ENCODE peak calls at places on chromosome 7, in ten cellular contexts. G, A, J, X, T, C, Z, L, D and F are unnamed samples.

GRCh38 chr7:107201795-107202450 is 33.1 kb downstream of the HBP1 start:
- DNase-seq in J (peak), C (peak), D (no peak), T (no peak), X (peak), L (peak), Z (peak), G (peak), A (peak), F (peak)

GRCh38 chr7:86978804-86979506 is 80.5 kb downstream of the ELAPOR2 start:
- DNase-seq in A (no peak), J (no peak), T (no peak), X (no peak), Z (no peak), L (no peak), G (no peak), D (no peak), C (peak), F (peak)

GRCh38 chr7:47582748-47583740 is 1.1 kb upstream of the TNS3 start:
- DNase-seq in A (no peak), J (no peak), Z (no peak), T (peak), X (no peak), L (no peak), G (no peak), D (no peak), C (no peak), F (no peak)

GRCh38 chr7:35707422-35707821 is 12.5 kb upstream of the HERPUD2 start:
- DNase-seq in L (no peak), Z (no peak), G (no peak), J (no peak), T (no peak), X (no peak), A (no peak), D (no peak), C (no peak), F (no peak)

GRCh38 chr7:106640368-106641141 is 20.4 kb downstream of the CCDC71L start:
- DNase-seq in T (no peak), L (no peak), Z (peak), X (no peak), J (no peak), D (no peak), G (no peak), A (no peak), C (no peak), F (no peak)

GRCh38 chr7:19747740-19748339 is 25.6 kb downstream of the TMEM196 start:
- DNase-seq in G (no peak), C (peak), J (no peak), Z (peak), D (no peak), L (no peak), T (no peak), X (peak), A (no peak), F (no peak)

GRCh38 chr7:98603010-98603777 is 13.9 kb upstream of the NPTX2 start:
- DNase-seq in T (no peak), C (no peak), X (no peak), J (no peak), L (no peak), D (no peak), A (no peak), Z (no peak), G (no peak), F (no peak)

GRCh38 chr7:54331311-54331710 is 210.9 kb upstream of the VSTM2A start:
- DNase-seq in D (no peak), J (no peak), C (no peak), X (no peak), G (no peak), T (no peak), L (no peak), A (no peak), Z (no peak), F (no peak)

GRCh38 chr7:144907577-144907976 is 71.7 kb upstream of the TPK1 start:
- DNase-seq in L (no peak), G (no peak), J (no peak), Z (no peak), A (no peak), X (no peak), D (no peak), C (peak), T (no peak), F (no peak)

GRCh38 chr7:131231381-131232220 is 96.1 kb upstream of the MKLN1 start:
- DNase-seq in X (no peak), G (no peak), A (peak), T (peak), J (peak), Z (peak), D (peak), C (peak), L (peak), F (peak)

GRCh38 chr7:106597014-106597413 is 63.9 kb downstream of the CCDC71L start:
- DNase-seq in L (no peak), D (no peak), G (no peak), Z (no peak), T (no peak), A (no peak), C (no peak), X (no peak), J (no peak), F (no peak)

GRCh38 chr7:126222782-126223181 is 1030.0 kb downstream of the GRM8 start:
- DNase-seq in L (no peak), G (no peak), J (no peak), X (no peak), D (no peak), Z (no peak), T (no peak), C (peak), A (no peak), F (no peak)

GRCh38 chr7:129825005-129825553 is 127.7 kb downstream of the UBE2H start:
- DNase-seq in D (no peak), G (peak), X (peak), C (peak), L (no peak), J (peak), T (peak), A (peak), Z (peak), F (peak)
- TF ChIP-seq CTCF in D (peak), G (no peak), X (no peak), C (peak), L (no peak), J (no peak), T (peak), A (no peak), Z (peak), F (no peak)

DNA sequence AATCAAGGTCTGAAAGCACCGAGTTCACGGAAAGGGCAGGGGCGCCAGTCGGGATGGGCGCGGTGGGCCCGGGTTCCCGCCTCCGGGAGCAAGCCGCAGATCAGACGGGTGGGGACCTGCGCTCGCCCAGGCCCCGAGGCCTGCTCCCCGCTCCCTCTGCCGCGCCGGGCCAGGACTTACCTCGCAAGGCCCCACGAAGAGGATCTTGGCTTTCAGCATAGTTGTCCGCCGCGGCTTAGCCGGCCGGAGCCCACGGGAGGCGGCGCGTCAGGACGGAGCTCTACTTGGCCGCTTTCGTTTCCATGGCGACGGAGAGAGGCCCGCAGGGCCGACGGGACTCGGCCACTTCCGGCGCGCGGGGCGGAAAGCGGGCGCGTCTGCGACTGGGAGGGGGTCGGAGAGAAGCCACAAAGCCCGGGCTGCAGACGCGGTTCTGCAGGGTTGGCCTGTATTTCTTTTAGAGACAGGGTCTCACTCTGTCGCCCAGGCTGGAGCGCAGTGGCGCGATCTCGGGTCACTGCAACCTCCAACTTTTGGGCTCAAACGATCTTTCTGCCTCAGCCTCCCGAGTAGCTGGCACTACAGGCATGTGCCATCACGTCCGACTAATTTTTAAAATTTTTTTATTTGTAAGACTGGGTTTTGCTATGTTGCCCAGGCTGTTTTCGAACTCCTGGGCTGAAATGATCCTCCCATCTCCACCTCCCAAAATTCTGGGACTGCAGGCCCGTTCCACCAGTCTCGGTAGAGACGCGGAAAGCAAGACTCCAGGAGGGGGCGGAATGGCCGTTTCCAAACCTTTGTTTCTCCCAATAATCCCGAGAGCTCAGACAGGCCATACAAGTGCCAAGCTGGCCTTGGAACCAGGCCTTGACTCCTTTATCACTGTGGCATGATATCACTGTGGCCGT is at the start of gene IFT22:
- DNase-seq in Z (peak), J (peak), X (peak), C (peak), T (peak), L (peak), G (peak), A (peak), D (peak), F (peak)
- TF ChIP-seq CTCF in Z (peak), J (no peak), X (no peak), C (no peak), T (no peak), L (peak), G (no peak), A (peak), D (no peak), F (no peak)

DNA sequence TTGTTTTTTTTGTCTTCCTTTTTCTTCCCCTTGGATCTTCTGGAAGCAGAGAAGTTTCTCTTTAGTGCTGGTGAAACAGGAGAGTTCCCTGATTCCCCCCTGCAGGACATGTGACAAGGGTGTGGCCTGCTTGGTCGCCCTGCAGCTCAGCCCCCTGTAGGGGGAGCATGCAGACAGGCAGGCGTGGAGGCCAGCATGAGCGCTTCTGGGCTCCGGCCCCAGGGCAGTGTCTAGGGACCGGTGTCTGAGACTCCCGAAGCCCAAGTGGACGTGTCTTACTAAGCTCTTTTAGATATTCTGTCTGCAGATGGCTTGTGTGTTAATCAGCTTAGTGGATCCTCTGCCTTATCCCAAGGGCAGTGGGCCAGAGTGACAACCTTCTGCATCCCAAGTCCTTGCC is 26.1 kb downstream of the PRSS58 start:
- DNase-seq in A (no peak), C (peak), J (peak), T (no peak), D (no peak), G (peak), Z (peak), L (no peak), X (no peak), F (no peak)
- TF ChIP-seq CTCF in A (no peak), C (peak), J (no peak), T (no peak), D (no peak), G (no peak), Z (no peak), L (peak), X (no peak), F (no peak)

DNA sequence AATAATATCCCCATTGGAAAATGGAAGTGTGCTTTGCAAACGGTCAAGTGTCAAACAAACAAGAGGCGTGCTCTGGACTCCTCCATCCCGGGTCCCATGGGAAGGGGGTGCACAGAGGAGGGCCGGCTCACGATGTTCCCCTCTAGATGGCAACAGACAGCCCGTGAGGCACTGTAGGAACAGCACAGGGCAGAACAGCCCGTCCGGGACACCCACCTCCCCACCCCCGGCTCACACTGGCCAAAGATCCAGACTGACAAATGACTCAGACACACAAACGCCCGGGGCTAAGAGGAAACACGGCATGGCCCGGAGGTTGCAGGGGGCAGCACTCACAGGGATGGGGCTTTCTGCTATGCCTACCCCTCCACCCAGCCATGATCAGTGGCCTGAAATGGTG is 4.9 kb upstream of the ELN start:
- DNase-seq in A (peak), D (peak), T (peak), G (no peak), J (peak), Z (peak), X (no peak), C (no peak), L (no peak), F (no peak)
- TF ChIP-seq CTCF in A (no peak), D (no peak), T (peak), G (no peak), J (no peak), Z (no peak), X (no peak), C (no peak), L (no peak), F (no peak)

GRCh38 chr7:127512587-127512986 is 72.8 kb downstream of the GCC1 start:
- DNase-seq in G (no peak), C (no peak), X (no peak), D (no peak), A (no peak), Z (no peak), J (no peak), L (no peak), T (no peak), F (no peak)

GRCh38 chr7:127513311-127513710 is 72.1 kb downstream of the GCC1 start:
- DNase-seq in L (no peak), A (no peak), C (no peak), T (no peak), J (no peak), Z (no peak), X (no peak), G (no peak), D (no peak), F (no peak)

GRCh38 chr7:127516320-127516719 is 69.1 kb downstream of the GCC1 start:
- DNase-seq in T (no peak), A (no peak), D (no peak), Z (no peak), X (no peak), J (no peak), C (no peak), G (no peak), L (no peak), F (no peak)

GRCh38 chr7:127514499-127514898 is 70.9 kb downstream of the GCC1 start:
- DNase-seq in X (peak), L (no peak), Z (peak), C (peak), G (no peak), D (no peak), A (no peak), T (no peak), J (no peak), F (peak)
- TF ChIP-seq CTCF in X (peak), L (peak), Z (peak), C (peak), G (no peak), D (peak), A (peak), T (no peak), J (no peak), F (peak)

GRCh38 chr7:1359051-1359400 is 100.2 kb downstream of the MICALL2 start:
- DNase-seq in J (no peak), L (no peak), A (peak), Z (no peak), T (no peak), X (no peak), C (no peak), G (no peak), D (no peak), F (no peak)

GRCh38 chr7:1359681-1360485 is 99.4 kb downstream of the MICALL2 start:
- DNase-seq in T (no peak), G (no peak), A (peak), D (no peak), J (no peak), X (no peak), L (no peak), Z (no peak), C (no peak), F (no peak)

GRCh38 chr7:1358376-1359050 is 100.8 kb downstream of the MICALL2 start:
- DNase-seq in L (no peak), X (no peak), G (no peak), D (no peak), T (no peak), Z (no peak), A (peak), J (no peak), C (no peak), F (no peak)

GRCh38 chr7:1355568-1356340 is 103.5 kb downstream of the MICALL2 start:
- DNase-seq in Z (no peak), D (no peak), X (no peak), T (peak), A (no peak), L (no peak), C (no peak), J (no peak), G (no peak), F (no peak)

GRCh38 chr7:1357601-1358271 is 101.5 kb downstream of the MICALL2 start:
- DNase-seq in T (no peak), X (no peak), C (no peak), A (peak), Z (no peak), L (peak), G (no peak), J (no peak), D (no peak), F (peak)
- TF ChIP-seq CTCF in T (no peak), X (no peak), C (no peak), A (no peak), Z (no peak), L (no peak), G (no peak), J (no peak), D (no peak), F (no peak)

DNA sequence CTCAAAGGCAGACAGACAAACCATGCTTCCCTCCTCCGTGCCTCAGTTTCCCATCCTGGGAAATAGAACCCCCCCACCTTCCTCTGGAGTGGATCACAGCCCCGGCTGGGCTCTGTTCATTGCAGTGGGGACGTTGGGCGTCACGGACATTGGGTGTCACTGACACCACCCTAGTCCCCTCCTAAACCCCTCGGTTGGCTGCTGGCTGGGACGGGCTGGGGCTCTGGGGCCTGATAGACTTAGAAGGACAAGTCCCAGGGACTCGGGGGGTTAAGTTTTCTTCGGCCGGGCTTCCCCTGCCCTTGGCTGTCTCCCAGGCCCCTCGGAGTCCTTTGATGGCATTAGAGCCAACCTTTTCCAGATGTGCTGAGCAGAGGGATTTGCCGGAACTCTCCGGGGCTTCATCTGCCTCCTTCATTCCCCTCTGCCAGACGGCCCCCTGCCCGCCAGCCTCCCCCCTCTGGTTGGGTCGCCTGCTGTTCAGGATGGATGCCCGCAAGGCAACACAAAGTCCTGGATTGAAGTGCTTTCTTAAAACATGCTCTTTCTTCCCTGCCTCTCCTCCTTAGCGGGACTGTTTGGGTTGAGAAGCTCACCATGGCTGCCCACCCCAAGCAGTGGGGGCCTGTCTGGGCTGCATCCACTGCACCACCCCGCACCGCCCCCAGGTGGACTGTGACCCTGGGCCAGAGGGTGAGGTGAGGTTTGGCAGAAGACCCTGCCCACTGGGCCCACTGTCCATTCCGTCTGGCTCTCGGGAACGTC is 73.0 kb downstream of the COL26A1 start:
- DNase-seq in D (no peak), X (no peak), T (no peak), Z (no peak), G (no peak), A (no peak), J (no peak), C (no peak), L (no peak), F (no peak)
- TF ChIP-seq CTCF in D (no peak), X (no peak), T (no peak), Z (no peak), G (no peak), A (no peak), J (no peak), C (no peak), L (no peak), F (no peak)

GRCh38 chr7:143205560-143206293 is 16.1 kb upstream of the TAS2R40 start:
- DNase-seq in J (no peak), G (no peak), Z (no peak), T (no peak), D (peak), A (peak), C (peak), X (no peak), L (peak), F (peak)
- TF ChIP-seq CTCF in J (no peak), G (no peak), Z (no peak), T (no peak), D (no peak), A (no peak), C (no peak), X (no peak), L (no peak), F (no peak)